ENCODE peak calls at places on chromosome 12, in eight cellular contexts. H is heart left ventricle, Q is astrocyte of the cerebellum, P is NB4, V is ovary, E is HCT116, N is thoracic aorta, J is foreskin fibroblast. K is an unnamed sample.

GRCh38 chr12:12585115-12585862 is 22.6 kb upstream of the DUSP16 start:
- DNase-seq in J (no peak), V (no peak), N (no peak), H (no peak), E (no peak), Q (no peak), P (no peak), K (no peak)

GRCh38 chr12:14776236-14776959 is 26.9 kb downstream of the WBP11 start:
- DNase-seq in V (no peak), P (peak; percentile 39), H (no peak), J (peak; percentile 32), E (no peak), N (no peak), Q (no peak), K (no peak)

GRCh38 chr12:49552425-49552824 is 13.6 kb downstream of the KCNH3 start:
- DNase-seq in J (no peak), N (no peak), Q (no peak), V (no peak), H (no peak), P (no peak), E (no peak), K (no peak)

GRCh38 chr12:30622509-30622908 is 73.2 kb downstream of the IPO8 start:
- DNase-seq in E (no peak), J (peak; percentile 55), P (peak; percentile 70), H (no peak), N (no peak), V (no peak), Q (no peak), K (no peak)

GRCh38 chr12:50157259-50157658 is 9.9 kb downstream of the CERS5 start:
- DNase-seq in E (no peak), H (no peak), N (no peak), P (no peak), Q (no peak), J (no peak), V (no peak), K (no peak)

GRCh38 chr12:33752854-33753253 is 269.4 kb upstream of the ALG10 start:
- DNase-seq in Q (no peak), V (no peak), J (no peak), H (no peak), P (no peak), N (no peak), E (no peak), K (no peak)

GRCh38 chr12:6182279-6182898 is 17.8 kb upstream of the CD9 start:
- DNase-seq in H (peak; percentile 75), J (peak; percentile 99), P (no peak), V (peak; percentile 71), Q (no peak), E (no peak), N (no peak), K (peak; percentile 46)

GRCh38 chr12:24838531-24838950 is 110.4 kb downstream of the BCAT1 start:
- DNase-seq in Q (peak; percentile 81), J (peak; percentile 88), V (peak; percentile 51), H (peak; percentile 18), E (no peak), P (peak; percentile 83), N (no peak), K (no peak)

GRCh38 chr12:50614167-50614762 is 109.5 kb downstream of the DIP2B start:
- DNase-seq in V (no peak), E (peak; percentile 46), H (no peak), Q (no peak), N (no peak), J (no peak), P (no peak), K (no peak)

GRCh38 chr12:53061404-53062010 is 11.6 kb downstream of the TNS2 start:
- DNase-seq in Q (no peak), E (peak; percentile 63), J (no peak), V (peak; percentile 44), N (no peak), H (no peak), P (peak; percentile 44), K (no peak)

GRCh38 chr12:68809190-68810026 is 1.4 kb downstream of the MDM2 start:
- DNase-seq in E (no peak), J (no peak), H (no peak), P (no peak), N (no peak), Q (no peak), V (no peak), K (no peak)

GRCh38 chr12:49227701-49228100 is 37.2 kb upstream of the TUBA1C start:
- DNase-seq in P (no peak), N (no peak), H (no peak), Q (no peak), J (no peak), E (no peak), V (no peak), K (no peak)

GRCh38 chr12:15963271-15963670 is 52.1 kb downstream of the DERA start:
- DNase-seq in N (no peak), P (no peak), H (no peak), E (no peak), J (peak; percentile 30), V (no peak), Q (no peak), K (no peak)

GRCh38 chr12:131943389-131943788 is 6.4 kb upstream of the EP400 start:
- DNase-seq in E (no peak), V (no peak), P (no peak), H (no peak), N (no peak), Q (no peak), J (no peak), K (no peak)

GRCh38 chr12:123471374-123472068 is 13.6 kb downstream of the SNRNP35 start:
- DNase-seq in E (no peak), Q (peak; percentile 18), V (no peak), N (no peak), J (peak; percentile 79), H (peak; percentile 67), P (no peak), K (no peak)

DNA sequence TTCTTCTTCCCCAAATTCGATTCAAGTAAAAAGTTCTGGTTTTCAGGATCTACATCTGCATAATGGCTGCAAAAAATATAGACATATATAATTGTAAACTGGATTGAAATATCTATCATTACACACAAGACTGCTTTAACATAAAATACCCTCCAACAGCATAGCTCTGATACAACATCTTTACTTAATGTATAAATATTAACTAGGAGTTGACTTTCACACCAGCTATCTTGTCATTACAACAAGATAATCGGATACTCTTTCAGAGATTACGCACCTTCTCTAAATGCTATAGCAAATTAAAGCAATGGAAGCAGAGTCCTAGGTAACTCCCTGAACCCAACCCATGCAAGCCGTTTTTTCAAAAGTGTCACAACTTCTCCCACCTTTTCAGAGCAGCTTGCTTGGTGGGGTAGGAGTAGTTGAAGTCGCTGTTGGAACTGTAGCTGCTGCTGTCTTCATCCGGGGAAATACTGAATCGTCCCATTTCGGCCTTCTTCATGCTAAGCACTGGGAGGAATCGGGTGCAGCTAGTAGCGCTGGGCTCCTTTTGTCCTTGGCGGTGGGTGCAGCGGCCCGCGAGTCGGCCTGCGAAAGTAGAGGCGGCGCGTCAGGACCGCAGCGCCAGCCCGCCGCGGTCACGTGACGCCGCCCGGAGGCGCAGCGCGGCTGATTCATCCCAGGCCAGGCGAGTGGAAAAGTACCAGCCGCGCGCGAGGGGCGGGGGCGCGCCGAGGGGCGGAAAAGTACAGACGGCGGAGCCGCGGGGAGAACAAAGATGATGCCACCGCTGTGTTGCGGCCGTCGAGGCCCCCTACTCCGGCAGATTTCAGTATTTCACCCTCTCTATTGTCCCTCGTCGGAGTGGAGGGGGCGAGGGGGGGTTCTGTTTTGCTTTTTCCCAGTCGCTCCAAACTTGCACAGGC is 1.5 kb downstream of the SLC38A2 start:
- DNase-seq in N (peak; percentile 62), V (peak; percentile 88), Q (peak; percentile 57), H (peak; percentile 93), P (peak; percentile 95), E (no peak), J (peak; percentile 84), K (peak; percentile 91)
- TF ChIP-seq CTCF in N (no peak), V (no peak), Q (no peak), H (peak; percentile 43), P (peak; percentile 2), E (no peak), J (no peak), K (no peak)

DNA sequence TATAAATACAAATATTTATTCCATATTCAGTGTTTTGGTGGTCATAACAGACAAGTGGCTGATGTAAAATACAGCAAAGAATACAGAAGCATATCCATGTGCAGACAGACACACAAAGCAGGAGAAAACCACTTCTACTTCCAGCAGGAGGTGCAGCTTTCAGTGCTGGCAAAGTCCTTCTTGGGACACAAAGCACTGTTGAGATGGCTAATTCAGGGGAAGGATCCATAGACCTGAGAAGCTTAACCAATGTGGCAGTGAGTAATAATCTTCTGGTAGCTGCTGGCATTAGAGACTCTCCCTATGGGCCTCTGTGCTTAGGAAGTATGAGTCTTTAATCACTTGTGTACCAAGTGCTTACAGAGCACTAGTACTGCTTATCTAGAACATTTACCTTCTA is 26.8 kb downstream of the AMN1 start:
- DNase-seq in J (peak; percentile 9), N (no peak), H (no peak), P (peak; percentile 46), E (peak; percentile 15), Q (no peak), V (no peak), K (no peak)
- TF ChIP-seq CTCF in J (peak; percentile 14), N (no peak), H (peak; percentile 38), P (no peak), E (peak; percentile 28), Q (no peak), V (no peak), K (no peak)

GRCh38 chr12:40010899-40011774 is 94.7 kb downstream of the SLC2A13 start:
- DNase-seq in V (peak; percentile 11), J (peak; percentile 46), H (peak; percentile 67), Q (peak; percentile 60), E (peak; percentile 41), N (peak; percentile 20), P (peak; percentile 79), K (peak; percentile 40)
- TF ChIP-seq CTCF in V (peak; percentile 23), J (peak; percentile 83), H (peak; percentile 85), Q (peak; percentile 86), E (peak; percentile 84), N (peak; percentile 77), P (peak; percentile 88), K (peak; percentile 85)

DNA sequence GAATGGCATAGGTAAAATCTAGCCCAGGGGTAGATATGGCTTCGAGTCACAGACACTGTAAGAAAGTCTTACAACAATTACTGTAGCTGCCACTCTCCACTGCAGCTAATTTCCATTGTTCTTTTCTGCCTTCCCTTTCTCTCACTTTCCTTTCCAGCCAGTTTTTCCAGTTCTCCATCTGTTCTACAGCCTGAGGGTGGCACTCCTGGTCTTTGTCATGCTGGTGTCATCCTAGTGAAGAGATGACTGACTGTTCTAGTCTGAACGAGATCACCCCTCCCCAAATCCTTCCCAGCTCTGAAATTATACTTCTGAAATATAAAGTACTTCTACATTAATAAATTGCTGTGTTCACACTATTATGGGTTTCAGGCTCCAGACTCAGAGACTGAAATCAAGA is 74.2 kb upstream of the CSRP2 start:
- DNase-seq in E (peak; percentile 27), Q (no peak), P (no peak), V (no peak), J (no peak), H (no peak), N (no peak), K (no peak)
- TF ChIP-seq CTCF in E (peak; percentile 13), Q (no peak), P (no peak), V (no peak), J (no peak), H (no peak), N (no peak), K (no peak)